ENCODE peak calls at places on chromosomes 7 and 10, in six cellular contexts. One of them, this sample, is unnamed.

GRCh38 chr7:147412782-147413186 is 1177.8 kb upstream of the C7orf33 start:
- DNase-seq in AG04450: peak; percentile 77
- DNase-seq in astrocyte of the cerebellum: peak; percentile 67
- DNase-seq in esophagus muscularis mucosa: no peak
- DNase-seq in A673: no peak
- DNase-seq in psoas muscle: no peak
- DNase-seq in this sample: no peak

GRCh38 chr7:33719059-33719581 is 186.2 kb upstream of the BMPER start:
- DNase-seq in AG04450: no peak
- DNase-seq in astrocyte of the cerebellum: no peak
- DNase-seq in esophagus muscularis mucosa: no peak
- DNase-seq in A673: no peak
- DNase-seq in psoas muscle: peak; percentile 69
- DNase-seq in this sample: no peak

GRCh38 chr10:123642293-123642692 is 23.9 kb upstream of the GPR26 start:
- DNase-seq in AG04450: no peak
- DNase-seq in astrocyte of the cerebellum: no peak
- DNase-seq in esophagus muscularis mucosa: no peak
- DNase-seq in A673: peak; percentile 5
- DNase-seq in psoas muscle: no peak
- DNase-seq in this sample: peak; percentile 57

GRCh38 chr7:37287093-37287492 is 161.6 kb downstream of the ELMO1 start:
- DNase-seq in AG04450: no peak
- DNase-seq in astrocyte of the cerebellum: no peak
- DNase-seq in esophagus muscularis mucosa: no peak
- DNase-seq in A673: no peak
- DNase-seq in psoas muscle: no peak
- DNase-seq in this sample: no peak

GRCh38 chr10:11404931-11405330 is 206.5 kb downstream of the USP6NL start:
- DNase-seq in AG04450: no peak
- DNase-seq in astrocyte of the cerebellum: no peak
- DNase-seq in esophagus muscularis mucosa: no peak
- DNase-seq in A673: peak; percentile 72
- DNase-seq in psoas muscle: no peak
- DNase-seq in this sample: no peak

GRCh38 chr7:35593896-35594295 is 101.0 kb downstream of the HERPUD2 start:
- DNase-seq in AG04450: no peak
- DNase-seq in astrocyte of the cerebellum: no peak
- DNase-seq in esophagus muscularis mucosa: no peak
- DNase-seq in A673: peak; percentile 44
- DNase-seq in psoas muscle: no peak
- DNase-seq in this sample: no peak

GRCh38 chr7:16743207-16743606 is 10.3 kb upstream of the TSPAN13 start:
- DNase-seq in AG04450: peak; percentile 10
- DNase-seq in astrocyte of the cerebellum: no peak
- DNase-seq in esophagus muscularis mucosa: no peak
- DNase-seq in A673: no peak
- DNase-seq in psoas muscle: no peak
- DNase-seq in this sample: no peak

GRCh38 chr7:16359201-16359600 is 62.1 kb downstream of the CRPPA start:
- DNase-seq in AG04450: no peak
- DNase-seq in astrocyte of the cerebellum: no peak
- DNase-seq in esophagus muscularis mucosa: no peak
- DNase-seq in A673: no peak
- DNase-seq in psoas muscle: no peak
- DNase-seq in this sample: no peak

GRCh38 chr10:92657024-92657423 is 32.7 kb upstream of the HHEX start:
- DNase-seq in AG04450: no peak
- DNase-seq in astrocyte of the cerebellum: no peak
- DNase-seq in esophagus muscularis mucosa: no peak
- DNase-seq in A673: peak; percentile 14
- DNase-seq in psoas muscle: no peak
- DNase-seq in this sample: no peak

GRCh38 chr7:116499168-116500070 is at the start of gene CAV2:
- DNase-seq in AG04450: no peak
- DNase-seq in astrocyte of the cerebellum: no peak
- DNase-seq in esophagus muscularis mucosa: no peak
- DNase-seq in A673: peak; percentile 93
- DNase-seq in psoas muscle: peak; percentile 77
- DNase-seq in this sample: peak; percentile 87

GRCh38 chr7:101539784-101540183 is 89.3 kb downstream of the MYL10 start:
- DNase-seq in AG04450: no peak
- DNase-seq in astrocyte of the cerebellum: no peak
- DNase-seq in esophagus muscularis mucosa: no peak
- DNase-seq in A673: no peak
- DNase-seq in psoas muscle: no peak
- DNase-seq in this sample: no peak

GRCh38 chr7:69256634-69257081 is 341.6 kb upstream of the AUTS2 start:
- DNase-seq in AG04450: no peak
- DNase-seq in astrocyte of the cerebellum: no peak
- DNase-seq in esophagus muscularis mucosa: no peak
- DNase-seq in A673: no peak
- DNase-seq in psoas muscle: peak; percentile 78
- DNase-seq in this sample: no peak

GRCh38 chr10:83274088-83274487 is 865.2 kb upstream of the GHITM start:
- DNase-seq in AG04450: no peak
- DNase-seq in astrocyte of the cerebellum: no peak
- DNase-seq in esophagus muscularis mucosa: no peak
- DNase-seq in A673: no peak
- DNase-seq in psoas muscle: no peak
- DNase-seq in this sample: no peak

GRCh38 chr10:49831352-49832040 is 69.4 kb upstream of the OGDHL start:
- DNase-seq in AG04450: no peak
- DNase-seq in astrocyte of the cerebellum: peak; percentile 71
- DNase-seq in esophagus muscularis mucosa: no peak
- DNase-seq in A673: peak; percentile 92
- DNase-seq in psoas muscle: no peak
- DNase-seq in this sample: no peak

GRCh38 chr7:909358-910329 is 33.3 kb downstream of the GET4 start:
- DNase-seq in AG04450: no peak
- DNase-seq in astrocyte of the cerebellum: no peak
- DNase-seq in esophagus muscularis mucosa: no peak
- DNase-seq in A673: no peak
- DNase-seq in psoas muscle: peak; percentile 79
- DNase-seq in this sample: no peak

GRCh38 chr7:91288208-91288824 is 24.1 kb downstream of the FZD1 start:
- DNase-seq in AG04450: no peak
- DNase-seq in astrocyte of the cerebellum: no peak
- DNase-seq in esophagus muscularis mucosa: no peak
- DNase-seq in A673: peak; percentile 71
- DNase-seq in psoas muscle: no peak
- DNase-seq in this sample: no peak

GRCh38 chr10:93711891-93712290 is 9.5 kb upstream of the FRA10AC1 start:
- DNase-seq in AG04450: no peak
- DNase-seq in astrocyte of the cerebellum: no peak
- DNase-seq in esophagus muscularis mucosa: no peak
- DNase-seq in A673: no peak
- DNase-seq in psoas muscle: no peak
- DNase-seq in this sample: no peak

GRCh38 chr7:140923358-140924006 is 1.2 kb downstream of the BRAF start:
- DNase-seq in AG04450: no peak
- DNase-seq in astrocyte of the cerebellum: no peak
- DNase-seq in esophagus muscularis mucosa: no peak
- DNase-seq in A673: peak; percentile 22
- DNase-seq in psoas muscle: no peak
- DNase-seq in this sample: no peak

GRCh38 chr7:112638675-112639400 is 151.4 kb downstream of the TMEM168 start:
- DNase-seq in AG04450: no peak
- DNase-seq in astrocyte of the cerebellum: no peak
- DNase-seq in esophagus muscularis mucosa: no peak
- DNase-seq in A673: no peak
- DNase-seq in psoas muscle: no peak
- DNase-seq in this sample: no peak

GRCh38 chr7:21426286-21426957 is 1.5 kb upstream of the SP4 start:
- DNase-seq in AG04450: no peak
- DNase-seq in astrocyte of the cerebellum: no peak
- DNase-seq in esophagus muscularis mucosa: no peak
- DNase-seq in A673: no peak
- DNase-seq in psoas muscle: no peak
- DNase-seq in this sample: no peak

GRCh38 chr7:150378115-150378852 is 846 bp upstream of the ZNF775 start:
- DNase-seq in AG04450: peak; percentile 20
- DNase-seq in astrocyte of the cerebellum: no peak
- DNase-seq in esophagus muscularis mucosa: peak; percentile 92
- DNase-seq in A673: peak; percentile 73
- DNase-seq in psoas muscle: peak; percentile 69
- DNase-seq in this sample: no peak
- TF ChIP-seq CTCF in AG04450: peak; percentile 24
- TF ChIP-seq CTCF in astrocyte of the cerebellum: peak; percentile 45
- TF ChIP-seq CTCF in esophagus muscularis mucosa: no peak
- TF ChIP-seq CTCF in A673: peak; percentile 34
- TF ChIP-seq CTCF in psoas muscle: no peak
- TF ChIP-seq CTCF in this sample: peak; percentile 38

GRCh38 chr7:155631155-155631554 is 13.3 kb upstream of the RBM33 start:
- DNase-seq in AG04450: no peak
- DNase-seq in astrocyte of the cerebellum: no peak
- DNase-seq in esophagus muscularis mucosa: no peak
- DNase-seq in A673: no peak
- DNase-seq in psoas muscle: no peak
- DNase-seq in this sample: no peak
- TF ChIP-seq CTCF in AG04450: no peak
- TF ChIP-seq CTCF in astrocyte of the cerebellum: no peak
- TF ChIP-seq CTCF in esophagus muscularis mucosa: no peak
- TF ChIP-seq CTCF in A673: no peak
- TF ChIP-seq CTCF in psoas muscle: no peak
- TF ChIP-seq CTCF in this sample: no peak

GRCh38 chr10:1142596-1142995 is 86.4 kb downstream of the WDR37 start:
- DNase-seq in AG04450: no peak
- DNase-seq in astrocyte of the cerebellum: no peak
- DNase-seq in esophagus muscularis mucosa: peak; percentile 26
- DNase-seq in A673: no peak
- DNase-seq in psoas muscle: no peak
- DNase-seq in this sample: peak; percentile 48
- TF ChIP-seq CTCF in AG04450: no peak
- TF ChIP-seq CTCF in astrocyte of the cerebellum: peak; percentile 29
- TF ChIP-seq CTCF in esophagus muscularis mucosa: no peak
- TF ChIP-seq CTCF in A673: peak; percentile 48
- TF ChIP-seq CTCF in psoas muscle: no peak
- TF ChIP-seq CTCF in this sample: peak; percentile 37

GRCh38 chr7:30029696-30030095 is 1.5 kb downstream of the PLEKHA8 start:
- DNase-seq in AG04450: no peak
- DNase-seq in astrocyte of the cerebellum: no peak
- DNase-seq in esophagus muscularis mucosa: no peak
- DNase-seq in A673: no peak
- DNase-seq in psoas muscle: no peak
- DNase-seq in this sample: no peak
- TF ChIP-seq CTCF in AG04450: no peak
- TF ChIP-seq CTCF in astrocyte of the cerebellum: no peak
- TF ChIP-seq CTCF in esophagus muscularis mucosa: no peak
- TF ChIP-seq CTCF in A673: no peak
- TF ChIP-seq CTCF in psoas muscle: no peak
- TF ChIP-seq CTCF in this sample: no peak

GRCh38 chr7:90244909-90245841 is at the start of gene CFAP69:
- DNase-seq in AG04450: peak; percentile 50
- DNase-seq in astrocyte of the cerebellum: peak; percentile 57
- DNase-seq in esophagus muscularis mucosa: peak; percentile 96
- DNase-seq in A673: peak; percentile 92
- DNase-seq in psoas muscle: peak; percentile 94
- DNase-seq in this sample: peak; percentile 92
- TF ChIP-seq CTCF in AG04450: peak; percentile 42
- TF ChIP-seq CTCF in astrocyte of the cerebellum: peak; percentile 31
- TF ChIP-seq CTCF in esophagus muscularis mucosa: peak; percentile 18
- TF ChIP-seq CTCF in A673: peak; percentile 14
- TF ChIP-seq CTCF in psoas muscle: peak; percentile 24
- TF ChIP-seq CTCF in this sample: peak; percentile 27

GRCh38 chr10:91412688-91413087 is 2.5 kb downstream of the HECTD2 start:
- DNase-seq in AG04450: no peak
- DNase-seq in astrocyte of the cerebellum: no peak
- DNase-seq in esophagus muscularis mucosa: no peak
- DNase-seq in A673: no peak
- DNase-seq in psoas muscle: no peak
- DNase-seq in this sample: no peak

GRCh38 chr10:91406322-91406721 is 3.8 kb upstream of the HECTD2 start:
- DNase-seq in AG04450: no peak
- DNase-seq in astrocyte of the cerebellum: no peak
- DNase-seq in esophagus muscularis mucosa: no peak
- DNase-seq in A673: no peak
- DNase-seq in psoas muscle: no peak
- DNase-seq in this sample: no peak

GRCh38 chr10:91409869-91410637 is at the start of gene HECTD2:
- DNase-seq in AG04450: no peak
- DNase-seq in astrocyte of the cerebellum: no peak
- DNase-seq in esophagus muscularis mucosa: no peak
- DNase-seq in A673: peak; percentile 88
- DNase-seq in psoas muscle: peak; percentile 91
- DNase-seq in this sample: peak; percentile 94

GRCh38 chr10:91410638-91411367 is 659 bp downstream of the HECTD2 start:
- DNase-seq in AG04450: no peak
- DNase-seq in astrocyte of the cerebellum: no peak
- DNase-seq in esophagus muscularis mucosa: no peak
- DNase-seq in A673: peak; percentile 37
- DNase-seq in psoas muscle: no peak
- DNase-seq in this sample: no peak

GRCh38 chr10:91409069-91409868 is 875 bp upstream of the HECTD2 start:
- DNase-seq in AG04450: no peak
- DNase-seq in astrocyte of the cerebellum: peak; percentile 69
- DNase-seq in esophagus muscularis mucosa: peak; percentile 96
- DNase-seq in A673: peak; percentile 90
- DNase-seq in psoas muscle: peak; percentile 90
- DNase-seq in this sample: peak; percentile 90
- TF ChIP-seq CTCF in AG04450: no peak
- TF ChIP-seq CTCF in astrocyte of the cerebellum: no peak
- TF ChIP-seq CTCF in esophagus muscularis mucosa: no peak
- TF ChIP-seq CTCF in A673: no peak
- TF ChIP-seq CTCF in psoas muscle: no peak
- TF ChIP-seq CTCF in this sample: peak; percentile 24

GRCh38 chr7:152025077-152025936 is at the start of gene GALNT11:
- DNase-seq in AG04450: peak; percentile 37
- DNase-seq in astrocyte of the cerebellum: peak; percentile 43
- DNase-seq in esophagus muscularis mucosa: peak; percentile 95
- DNase-seq in A673: peak; percentile 92
- DNase-seq in psoas muscle: peak; percentile 93
- DNase-seq in this sample: peak; percentile 95
- TF ChIP-seq CTCF in AG04450: peak; percentile 39
- TF ChIP-seq CTCF in astrocyte of the cerebellum: peak; percentile 26
- TF ChIP-seq CTCF in esophagus muscularis mucosa: no peak
- TF ChIP-seq CTCF in A673: peak; percentile 32
- TF ChIP-seq CTCF in psoas muscle: no peak
- TF ChIP-seq CTCF in this sample: peak; percentile 56

This sample was measured in osteocyte.